ENCODE peak calls at places on chromosomes 11 and 22, in nine cellular contexts. J, V, N, F, Z, H, E, U and M are unnamed samples.
A peak's percentile ranks its signal among the peaks of the same experiment; 100 is the strongest.

GRCh38 chr22:50656122-50657070 is 16.2 kb upstream of the SHANK3 start:
- DNase-seq in J (peak; percentile 13), V (no peak), N (no peak), F (peak; percentile 28), Z (no peak), H (no peak), E (peak; percentile 60), U (peak; percentile 71), M (no peak)

GRCh38 chr22:46721716-46722115 is 16.3 kb downstream of the CERK start:
- DNase-seq in J (peak; percentile 29), V (no peak), N (no peak), F (no peak), Z (no peak), H (no peak), E (no peak), U (no peak), M (no peak)

GRCh38 chr22:17106161-17106784 is 14.9 kb downstream of the TMEM121B start:
- DNase-seq in J (no peak), V (peak; percentile 71), N (no peak), F (no peak), Z (no peak), H (no peak), E (peak; percentile 31), U (no peak), M (no peak)

GRCh38 chr11:96272542-96273306 is 70.3 kb downstream of the MAML2 start:
- DNase-seq in J (no peak), V (no peak), N (no peak), F (no peak), Z (no peak), H (no peak), E (no peak), U (peak; percentile 63), M (no peak)

GRCh38 chr11:96159968-96160367 is 183.0 kb downstream of the MAML2 start:
- DNase-seq in J (no peak), V (no peak), N (no peak), F (no peak), Z (no peak), H (no peak), E (no peak), U (no peak), M (no peak)

GRCh38 chr22:20918663-20919220 is 1.5 kb downstream of the CRKL start:
- DNase-seq in J (peak; percentile 44), V (no peak), N (no peak), F (no peak), Z (no peak), H (no peak), E (peak; percentile 38), U (no peak), M (no peak)

GRCh38 chr11:120235024-120235628 is 4.8 kb upstream of the POU2F3 start:
- DNase-seq in J (peak; percentile 90), V (peak; percentile 97), N (peak; percentile 83), F (no peak), Z (no peak), H (no peak), E (peak; percentile 86), U (peak; percentile 66), M (peak; percentile 66)

GRCh38 chr11:78978831-78979230 is 404.2 kb upstream of the NARS2 start:
- DNase-seq in J (no peak), V (no peak), N (no peak), F (no peak), Z (no peak), H (no peak), E (no peak), U (no peak), M (no peak)

GRCh38 chr11:1022908-1023810 is 13.4 kb downstream of the MUC6 start:
- DNase-seq in J (no peak), V (no peak), N (no peak), F (no peak), Z (no peak), H (no peak), E (no peak), U (no peak), M (no peak)

GRCh38 chr11:14454861-14455632 is 44.6 kb downstream of the COPB1 start:
- DNase-seq in J (peak; percentile 37), V (peak; percentile 45), N (peak; percentile 34), F (no peak), Z (no peak), H (no peak), E (no peak), U (peak; percentile 59), M (peak; percentile 39)

GRCh38 chr11:83583953-83584352 is 297.8 kb upstream of the CCDC90B start:
- DNase-seq in J (peak; percentile 17), V (no peak), N (peak; percentile 22), F (no peak), Z (no peak), H (peak; percentile 10), E (no peak), U (peak; percentile 2), M (no peak)

GRCh38 chr11:108871152-108871551 is 206.3 kb downstream of the DDX10 start:
- DNase-seq in J (no peak), V (peak; percentile 70), N (peak; percentile 13), F (no peak), Z (no peak), H (peak; percentile 15), E (no peak), U (peak; percentile 82), M (peak; percentile 30)
- TF ChIP-seq CTCF in J (peak; percentile 18), V (peak; percentile 84), N (peak; percentile 63), F (peak; percentile 46), Z (peak; percentile 11), H (peak; percentile 65), E (peak; percentile 29), U (peak; percentile 69), M (peak; percentile 66)

DNA sequence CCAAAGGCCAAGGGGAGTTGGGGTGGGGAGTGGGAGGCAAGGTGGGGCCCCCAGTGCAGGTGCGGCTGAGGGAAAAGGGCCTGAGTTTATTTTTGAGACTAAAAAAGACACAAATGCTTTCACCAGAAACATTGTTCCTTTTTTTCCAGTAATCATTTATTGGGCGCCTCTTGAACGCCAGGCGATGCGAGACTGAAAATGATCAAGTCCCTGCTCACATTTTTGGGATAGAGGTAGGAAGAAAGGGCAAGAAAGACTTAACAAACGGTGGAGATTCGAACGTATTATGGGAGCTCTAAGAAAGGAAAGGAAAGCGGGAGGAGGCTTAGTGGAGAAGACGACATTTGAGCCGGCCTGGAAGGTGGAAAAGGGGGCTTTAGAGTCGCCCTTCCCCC is 796 bp upstream of the SF3B2 start:
- DNase-seq in J (no peak), V (no peak), N (no peak), F (no peak), Z (no peak), H (no peak), E (no peak), U (no peak), M (no peak)
- TF ChIP-seq CTCF in J (no peak), V (no peak), N (no peak), F (no peak), Z (no peak), H (no peak), E (no peak), U (no peak), M (no peak)

GRCh38 chr11:44564198-44564597 is 1.3 kb upstream of the CD82 start:
- DNase-seq in J (no peak), V (no peak), N (no peak), F (no peak), Z (no peak), H (no peak), E (no peak), U (no peak), M (no peak)

GRCh38 chr11:44564653-44565007 is 833 bp upstream of the CD82 start:
- DNase-seq in J (peak; percentile 92), V (peak; percentile 74), N (no peak), F (peak; percentile 91), Z (peak; percentile 70), H (no peak), E (peak; percentile 90), U (peak; percentile 91), M (no peak)

GRCh38 chr11:44565746-44566558 is 489 bp downstream of the CD82 start:
- DNase-seq in J (peak; percentile 30), V (no peak), N (no peak), F (no peak), Z (no peak), H (no peak), E (no peak), U (no peak), M (peak; percentile 11)

GRCh38 chr11:44566559-44566949 is 1.1 kb downstream of the CD82 start:
- DNase-seq in J (no peak), V (peak; percentile 45), N (no peak), F (no peak), Z (no peak), H (no peak), E (no peak), U (no peak), M (no peak)

GRCh38 chr11:44565008-44565745 is at the start of gene CD82:
- DNase-seq in J (peak; percentile 96), V (peak; percentile 100), N (peak; percentile 98), F (peak; percentile 100), Z (peak; percentile 100), H (peak; percentile 81), E (peak; percentile 100), U (peak; percentile 99), M (peak; percentile 97)
- TF ChIP-seq CTCF in J (no peak), V (peak; percentile 63), N (no peak), F (peak; percentile 43), Z (peak; percentile 41), H (no peak), E (peak; percentile 48), U (no peak), M (peak; percentile 41)

DNA sequence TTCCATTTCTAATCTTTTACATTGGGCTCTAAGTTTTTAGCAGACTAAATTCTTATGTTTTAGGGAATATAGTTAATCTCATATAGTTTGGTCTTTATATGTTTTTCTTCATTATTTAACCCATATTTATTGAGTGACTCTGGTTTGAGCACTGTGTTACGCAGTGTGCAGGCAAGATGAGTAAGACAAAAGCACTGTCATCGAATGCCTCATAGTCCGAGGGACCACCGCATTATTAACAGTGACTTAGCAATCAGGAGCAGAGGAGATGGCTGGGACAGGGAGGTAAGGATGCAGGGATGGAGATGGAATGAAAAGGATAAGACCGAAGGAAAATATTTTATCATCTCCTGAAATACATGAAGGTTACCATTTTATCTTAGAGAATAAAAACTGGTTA is 65.2 kb upstream of the CTSC start:
- DNase-seq in J (no peak), V (no peak), N (no peak), F (no peak), Z (no peak), H (no peak), E (no peak), U (no peak), M (no peak)
- TF ChIP-seq CTCF in J (no peak), V (no peak), N (no peak), F (no peak), Z (no peak), H (no peak), E (no peak), U (no peak), M (no peak)

DNA sequence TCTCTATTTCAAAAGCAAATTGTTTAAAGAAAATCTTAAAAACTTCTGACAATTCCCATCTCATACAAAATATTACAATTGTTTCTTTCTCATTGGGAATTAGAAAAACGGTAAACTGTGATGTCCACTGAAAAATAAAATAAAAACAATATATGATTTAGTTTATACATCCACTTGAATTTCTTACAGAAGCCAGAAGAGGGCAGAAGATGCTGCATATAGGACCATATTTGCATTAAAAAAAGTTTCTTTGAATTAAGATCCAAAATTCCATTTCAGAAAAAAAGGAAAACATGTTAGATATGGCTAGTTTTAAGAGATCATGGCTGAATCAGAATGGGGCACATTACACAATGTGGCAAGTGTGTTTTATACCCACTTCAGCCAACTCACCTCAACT is 39.3 kb upstream of the LRRC4C start:
- DNase-seq in J (no peak), V (no peak), N (no peak), F (no peak), Z (no peak), H (no peak), E (no peak), U (peak; percentile 50), M (no peak)
- TF ChIP-seq CTCF in J (peak; percentile 19), V (peak; percentile 83), N (no peak), F (no peak), Z (peak; percentile 22), H (no peak), E (peak; percentile 10), U (peak; percentile 37), M (peak; percentile 59)

GRCh38 chr11:94997437-94997836 is 23.9 kb downstream of the KDM4D start:
- DNase-seq in J (no peak), V (no peak), N (no peak), F (no peak), Z (no peak), H (no peak), E (no peak), U (no peak), M (no peak)
- TF ChIP-seq CTCF in J (no peak), V (peak; percentile 60), N (no peak), F (no peak), Z (no peak), H (peak; percentile 26), E (no peak), U (peak; percentile 22), M (peak; percentile 55)